ENCODE peak calls at places on chromosomes 7 and 10, in eight cellular contexts. E, N, Q, F, Y, X, L and D are unnamed samples.

GRCh38 chr10:113232928-113233511 is 283.0 kb downstream of the TCF7L2 start:
- DNase-seq in E (no peak), Y (no peak), Q (no peak), F (no peak), L (no peak), N (no peak), X (no peak), D (no peak)

GRCh38 chr7:143305423-143306070 is 10.4 kb upstream of the CLCN1 start:
- DNase-seq in X (no peak), L (peak; percentile 53), N (peak; percentile 37), E (peak; percentile 30), Q (peak; percentile 50), F (peak; percentile 85), Y (no peak), D (no peak)

GRCh38 chr7:30700941-30701340 is 18.7 kb upstream of the CRHR2 start:
- DNase-seq in X (no peak), L (no peak), Y (no peak), E (no peak), F (no peak), N (no peak), Q (no peak), D (no peak)

GRCh38 chr10:103968441-103969391 is 1.8 kb downstream of the SLK start:
- DNase-seq in Y (no peak), X (no peak), F (peak; percentile 35), Q (no peak), N (peak; percentile 24), L (no peak), E (no peak), D (no peak)

GRCh38 chr7:141537906-141538305 is 13.3 kb upstream of the AGK start:
- DNase-seq in X (no peak), Q (no peak), N (no peak), E (no peak), F (peak; percentile 37), L (no peak), Y (no peak), D (no peak)

GRCh38 chr7:54469740-54470139 is 72.4 kb upstream of the VSTM2A start:
- DNase-seq in F (no peak), E (no peak), Y (no peak), L (no peak), X (no peak), N (no peak), Q (no peak), D (no peak)

GRCh38 chr10:97805096-97805879 is 33.5 kb upstream of the SFRP5 start:
- DNase-seq in Y (no peak), N (no peak), L (no peak), X (no peak), Q (peak; percentile 49), F (no peak), E (no peak), D (no peak)

GRCh38 chr7:50349963-50350944 is 45.7 kb downstream of the IKZF1 start:
- DNase-seq in F (no peak), Y (no peak), X (no peak), E (no peak), N (no peak), Q (no peak), L (no peak), D (no peak)

GRCh38 chr10:78977761-78978305 is 90.9 kb upstream of the ZMIZ1 start:
- DNase-seq in L (peak; percentile 77), X (peak; percentile 42), E (no peak), Y (peak; percentile 79), Q (peak; percentile 54), F (peak; percentile 70), N (peak; percentile 79), D (no peak)

DNA sequence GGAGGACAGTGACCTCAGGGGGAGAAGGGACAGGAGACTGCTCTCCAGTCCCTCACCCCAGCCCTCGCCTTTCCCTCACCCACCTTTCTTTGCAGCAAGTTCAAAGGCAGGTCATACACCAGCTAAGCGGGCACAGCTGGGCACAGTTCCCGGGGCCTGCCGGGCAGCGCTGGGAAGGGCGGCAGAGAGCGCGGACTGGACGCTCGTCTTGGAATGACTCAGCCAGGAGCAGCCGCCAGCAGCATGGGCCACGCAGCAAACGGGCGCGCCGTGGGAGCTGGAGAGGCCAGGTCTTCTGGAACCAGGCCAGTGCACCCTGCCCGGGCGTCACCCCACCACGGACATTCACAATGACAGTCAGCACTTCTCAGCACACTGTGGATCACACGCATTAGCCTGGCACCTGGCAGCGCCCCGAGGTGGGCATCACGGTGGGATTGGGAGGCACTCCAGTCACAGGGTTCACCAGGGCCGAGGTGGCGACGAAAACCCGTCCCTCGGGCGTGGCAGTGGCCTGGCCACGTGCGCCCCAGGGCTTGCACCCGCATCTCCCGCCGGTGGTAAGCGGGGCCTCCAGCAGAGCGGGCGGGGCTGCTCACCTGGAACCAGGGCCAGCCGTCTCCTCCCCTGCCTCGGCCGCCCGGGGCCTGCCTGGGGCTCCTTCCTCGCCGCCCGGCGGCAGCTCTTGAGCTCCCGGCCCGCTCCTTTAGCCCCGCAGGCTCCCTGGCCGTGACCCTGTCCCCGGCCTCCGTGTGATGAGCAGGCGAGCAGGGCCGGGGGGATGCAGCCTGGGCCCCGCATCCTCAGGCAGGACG is 29.0 kb upstream of the WDFY4 start:
- DNase-seq in Y (peak; percentile 44), F (peak; percentile 74), Q (no peak), X (peak; percentile 29), E (peak; percentile 82), L (peak; percentile 78), N (peak; percentile 42), D (peak; percentile 64)
- H3K27ac ChIP-seq in Y (peak overlapping the region; percentile 49), F (no peak overlapping the region), Q (no peak overlapping the region), X (peak overlapping the region; percentile 61), E (peak overlapping the region; percentile 62), L (peak overlapping the region; percentile 67), N (no peak overlapping the region), D (peak overlapping the region; percentile 78)

GRCh38 chr7:47543056-47543455 is 38.9 kb downstream of the TNS3 start:
- DNase-seq in F (no peak), N (no peak), X (no peak), L (no peak), E (no peak), Y (no peak), Q (no peak), D (no peak)
- H3K27ac ChIP-seq in F (no peak overlapping the region), N (no peak overlapping the region), X (peak overlapping the region; percentile 12), L (no peak overlapping the region), E (no peak overlapping the region), Y (no peak overlapping the region), Q (no peak overlapping the region), D (no peak overlapping the region)

DNA sequence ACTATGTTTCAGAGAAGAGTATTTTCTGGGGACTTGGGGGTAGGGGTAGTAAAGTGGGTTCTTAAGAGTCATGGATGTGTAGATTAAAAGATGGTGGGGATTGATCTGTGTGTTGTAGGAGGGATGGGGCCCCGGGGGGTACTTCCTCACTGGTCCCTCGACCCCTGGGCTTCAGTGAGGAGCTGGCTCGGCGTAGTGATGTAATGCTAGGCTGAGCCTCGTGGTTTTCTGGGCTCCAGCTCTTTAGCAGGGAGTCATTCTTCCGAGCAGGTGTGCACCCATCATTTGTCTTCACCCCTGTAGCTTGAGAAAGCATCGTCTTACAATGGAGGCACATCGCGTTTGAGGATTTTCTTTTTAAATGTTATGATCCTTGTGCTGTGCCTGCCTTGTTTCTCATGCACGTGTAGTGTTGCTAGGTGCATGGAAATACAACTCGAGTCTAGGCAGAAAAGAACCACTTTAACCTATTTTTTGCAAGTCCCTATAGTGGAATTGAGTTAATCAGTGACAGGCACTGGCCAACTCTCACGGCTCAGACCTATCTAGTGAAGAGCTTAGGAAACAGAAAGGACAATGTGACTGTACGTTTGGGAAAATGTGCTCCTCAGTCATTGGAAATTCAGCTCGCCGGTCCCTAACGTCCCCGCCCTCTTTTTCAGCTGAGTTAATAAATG is 106.1 kb upstream of the BTBD16 start:
- DNase-seq in Q (no peak), L (no peak), E (no peak), F (no peak), X (no peak), Y (no peak), N (no peak), D (no peak)
- H3K27ac ChIP-seq in Q (no peak overlapping the region), L (no peak overlapping the region), E (no peak overlapping the region), F (no peak overlapping the region), X (no peak overlapping the region), Y (no peak overlapping the region), N (no peak overlapping the region), D (no peak overlapping the region)

GRCh38 chr10:129942936-129943724 is 20.9 kb downstream of the EBF3 start:
- DNase-seq in X (no peak), E (no peak), Y (no peak), N (no peak), Q (no peak), F (no peak), L (no peak), D (no peak)

GRCh38 chr10:129949411-129950335 is 14.4 kb downstream of the EBF3 start:
- DNase-seq in Y (no peak), L (peak; percentile 63), E (no peak), X (no peak), F (no peak), N (peak; percentile 26), Q (peak; percentile 50), D (no peak)

GRCh38 chr10:129945031-129945430 is 19.0 kb downstream of the EBF3 start:
- DNase-seq in Y (no peak), Q (no peak), F (no peak), E (no peak), X (no peak), L (no peak), N (no peak), D (no peak)

GRCh38 chr10:129946868-129947267 is 17.2 kb downstream of the EBF3 start:
- DNase-seq in X (no peak), Q (peak; percentile 14), L (no peak), F (no peak), N (no peak), Y (no peak), E (no peak), D (no peak)

GRCh38 chr10:129945941-129946760 is 17.9 kb downstream of the EBF3 start:
- DNase-seq in L (no peak), Q (peak; percentile 19), X (no peak), E (no peak), Y (no peak), F (no peak), N (peak; percentile 38), D (no peak)
- H3K27ac ChIP-seq in L (peak overlapping the region; percentile 64), Q (peak overlapping the region; percentile 65), X (no peak overlapping the region), E (no peak overlapping the region), Y (no peak overlapping the region), F (no peak overlapping the region), N (no peak overlapping the region), D (peak overlapping the region; percentile 54)